ENCODE peak calls at places on chromosomes 7 and 10, in eight cellular contexts. I, J, Y, A, E, S, F and D are unnamed samples.

GRCh38 chr7:105198223-105198622 is 184.2 kb downstream of the KMT2E start:
- DNase-seq in E (no peak), J (no peak), F (peak; percentile 67), A (no peak), Y (no peak), I (no peak), S (no peak), D (no peak)

GRCh38 chr7:150824379-150825177 is 24.0 kb downstream of the TMEM176A start:
- DNase-seq in E (peak; percentile 47), S (no peak), F (no peak), A (no peak), J (no peak), I (no peak), Y (no peak), D (no peak)

GRCh38 chr7:134835463-134835823 is 56.0 kb downstream of the CALD1 start:
- DNase-seq in A (no peak), I (no peak), S (no peak), F (no peak), J (no peak), Y (no peak), E (no peak), D (no peak)

GRCh38 chr7:108016841-108017775 is 14.1 kb upstream of the LAMB1 start:
- DNase-seq in S (no peak), E (no peak), A (peak; percentile 54), J (no peak), Y (no peak), F (peak; percentile 63), I (no peak), D (no peak)

GRCh38 chr7:158617737-158618128 is 30.1 kb upstream of the PTPRN2 start:
- DNase-seq in Y (no peak), I (no peak), S (no peak), A (no peak), J (no peak), F (no peak), E (no peak), D (no peak)

GRCh38 chr10:3825244-3825643 is 40.2 kb upstream of the KLF6 start:
- DNase-seq in A (no peak), J (no peak), S (no peak), F (peak; percentile 99), E (peak; percentile 53), Y (no peak), I (no peak), D (no peak)

GRCh38 chr10:34702093-34702952 is 112.8 kb downstream of the PARD3 start:
- DNase-seq in E (no peak), Y (no peak), F (no peak), J (no peak), I (no peak), A (no peak), S (no peak), D (no peak)

GRCh38 chr7:98559958-98560357 is 57.1 kb upstream of the NPTX2 start:
- DNase-seq in J (no peak), Y (no peak), E (no peak), S (no peak), I (no peak), A (no peak), F (peak; percentile 58), D (no peak)

GRCh38 chr10:106825996-106826395 is 338.5 kb downstream of the SORCS1 start:
- DNase-seq in E (no peak), A (no peak), S (no peak), Y (no peak), F (no peak), I (no peak), J (no peak), D (no peak)